ENCODE peak calls at places on chromosomes 11 and 22, in seven cellular contexts. V is A549, E is adrenal gland, B is tibial nerve, R is Peyer's patch, O is IMR-90, K is ovary. F is an unnamed sample.

GRCh38 chr11:66891849-66892660 is 35.2 kb downstream of the LRFN4 start:
- DNase-seq in V (peak; percentile 98), K (no peak), B (no peak), O (peak; percentile 99), E (peak; percentile 96), R (peak; percentile 59), F (peak; percentile 63)

GRCh38 chr11:101584129-101584515 is 315 bp upstream of the TRPC6 start:
- DNase-seq in V (no peak), B (no peak), K (no peak), O (no peak), E (no peak), R (no peak), F (no peak)

GRCh38 chr11:113446112-113446511 is 29.1 kb downstream of the DRD2 start:
- DNase-seq in B (no peak), V (no peak), R (no peak), K (no peak), O (no peak), E (no peak), F (no peak)

GRCh38 chr11:77079666-77080065 is 12.9 kb downstream of the CAPN5 start:
- DNase-seq in R (no peak), V (no peak), E (no peak), B (no peak), K (no peak), O (no peak), F (no peak)

GRCh38 chr11:29022676-29023075 is 914.5 kb downstream of the METTL15 start:
- DNase-seq in B (no peak), V (no peak), O (no peak), E (no peak), K (no peak), R (no peak), F (no peak)

GRCh38 chr22:37343863-37344734 is 61.8 kb downstream of the CYTH4 start:
- DNase-seq in V (no peak), E (no peak), O (no peak), R (no peak), B (no peak), K (peak; percentile 33), F (no peak)

GRCh38 chr11:95715777-95716241 is 73.8 kb downstream of the FAM76B start:
- DNase-seq in K (no peak), V (no peak), E (no peak), B (no peak), O (no peak), R (no peak), F (no peak)

GRCh38 chr11:74138021-74138420 is 32.8 kb downstream of the C2CD3 start:
- DNase-seq in O (peak; percentile 78), E (no peak), K (no peak), B (no peak), R (no peak), V (peak; percentile 68), F (no peak)

GRCh38 chr11:69534166-69534530 is 52.7 kb downstream of the LINC01488 start:
- DNase-seq in K (no peak), V (no peak), R (peak; percentile 45), E (no peak), B (no peak), O (no peak), F (peak; percentile 40)

GRCh38 chr11:44572884-44573283 is 7.4 kb downstream of the CD82 start:
- DNase-seq in O (no peak), K (no peak), R (peak; percentile 50), E (no peak), V (no peak), B (no peak), F (peak; percentile 79)

GRCh38 chr11:35289821-35290220 is 129.5 kb downstream of the SLC1A2 start:
- DNase-seq in B (no peak), O (peak; percentile 60), V (no peak), K (no peak), E (no peak), R (no peak), F (no peak)

GRCh38 chr11:87529486-87529885 is 491.8 kb downstream of the TMEM135 start:
- DNase-seq in B (no peak), E (no peak), V (no peak), K (no peak), O (no peak), R (no peak), F (no peak)

GRCh38 chr11:44855138-44855849 is 95.4 kb downstream of the TP53I11 start:
- DNase-seq in E (peak; percentile 21), V (no peak), B (no peak), R (no peak), K (no peak), O (peak; percentile 30), F (no peak)

GRCh38 chr11:108994887-108995286 is 330.0 kb downstream of the DDX10 start:
- DNase-seq in E (no peak), R (no peak), O (no peak), V (no peak), K (no peak), B (no peak), F (no peak)

DNA sequence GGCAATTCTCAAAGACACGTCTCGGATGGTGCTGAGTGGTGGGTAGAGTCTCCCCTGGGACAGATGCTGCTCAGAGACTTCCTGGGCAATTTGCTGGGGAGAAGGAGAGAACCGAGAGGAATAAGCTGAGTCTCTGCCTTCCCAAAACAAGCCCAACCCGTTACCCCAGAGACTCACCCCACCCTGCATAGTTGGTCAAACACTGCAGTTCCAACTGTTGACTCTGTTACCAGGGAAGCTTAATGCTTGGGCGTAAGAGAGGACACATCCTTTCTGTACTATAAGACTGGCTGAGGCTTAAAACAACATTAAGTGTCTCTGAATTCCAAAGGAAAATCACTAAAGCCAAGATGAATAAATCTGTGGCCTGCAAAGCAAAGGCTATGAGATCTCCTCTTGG is 68.1 kb downstream of the CCDC81 start:
- DNase-seq in E (no peak), K (no peak), V (no peak), O (no peak), R (no peak), B (no peak), F (no peak)
- H3K4me1 ChIP-seq in E (no peaks in the 10 kb centered on the region), K (no peaks in the 10 kb centered on the region), V (peaks cover 16% of the 10 kb centered on the region), O (peaks cover 10% of the 10 kb centered on the region), R (no peaks in the 10 kb centered on the region), B (peaks cover 15% of the 10 kb centered on the region), F (no peaks in the 10 kb centered on the region)

DNA sequence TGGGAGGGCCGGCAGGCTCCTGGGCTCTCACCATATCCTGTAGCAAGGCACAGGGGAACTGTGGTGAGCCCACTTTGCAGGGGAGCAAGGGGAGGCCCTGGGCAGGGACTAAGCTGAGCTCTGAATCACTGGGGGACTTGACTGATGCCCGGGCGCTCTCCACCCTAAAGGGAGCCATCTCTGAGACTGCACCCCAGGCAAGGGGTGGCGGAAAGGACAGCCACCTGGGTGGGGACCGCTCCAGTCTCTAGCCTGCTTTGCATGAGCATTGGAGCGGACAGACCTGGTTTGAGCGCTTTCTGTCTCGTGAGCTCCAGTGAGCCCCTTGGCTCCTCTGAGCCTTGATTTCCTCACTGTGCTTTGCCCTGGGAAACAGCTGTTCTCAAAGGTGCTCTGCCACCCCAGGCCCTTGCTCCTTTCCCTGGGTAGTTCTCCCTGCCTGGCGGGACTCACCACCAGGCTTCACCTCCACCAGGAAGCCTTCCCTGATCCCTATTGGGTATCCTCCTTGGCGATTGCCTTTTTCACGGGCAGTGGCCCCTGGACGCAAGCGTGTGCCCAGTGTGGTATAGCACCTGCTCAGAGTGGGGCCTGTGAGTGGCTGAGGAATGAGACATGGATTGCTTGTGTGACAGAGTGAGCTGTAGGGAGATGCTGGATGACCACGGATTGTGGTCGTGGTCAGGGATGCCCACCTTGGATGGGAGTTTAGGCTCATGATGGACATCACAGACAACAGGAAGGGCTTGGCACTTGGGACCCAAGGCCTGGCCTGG is 24.4 kb downstream of the PARVG start:
- DNase-seq in R (no peak), K (peak; percentile 8), V (no peak), E (no peak), O (no peak), B (no peak), F (no peak)
- TF ChIP-seq POLR2A in R (no peak), K (no peak), V (no peak), E (no peak), O (no peak), B (no peak), F (no peak)

DNA sequence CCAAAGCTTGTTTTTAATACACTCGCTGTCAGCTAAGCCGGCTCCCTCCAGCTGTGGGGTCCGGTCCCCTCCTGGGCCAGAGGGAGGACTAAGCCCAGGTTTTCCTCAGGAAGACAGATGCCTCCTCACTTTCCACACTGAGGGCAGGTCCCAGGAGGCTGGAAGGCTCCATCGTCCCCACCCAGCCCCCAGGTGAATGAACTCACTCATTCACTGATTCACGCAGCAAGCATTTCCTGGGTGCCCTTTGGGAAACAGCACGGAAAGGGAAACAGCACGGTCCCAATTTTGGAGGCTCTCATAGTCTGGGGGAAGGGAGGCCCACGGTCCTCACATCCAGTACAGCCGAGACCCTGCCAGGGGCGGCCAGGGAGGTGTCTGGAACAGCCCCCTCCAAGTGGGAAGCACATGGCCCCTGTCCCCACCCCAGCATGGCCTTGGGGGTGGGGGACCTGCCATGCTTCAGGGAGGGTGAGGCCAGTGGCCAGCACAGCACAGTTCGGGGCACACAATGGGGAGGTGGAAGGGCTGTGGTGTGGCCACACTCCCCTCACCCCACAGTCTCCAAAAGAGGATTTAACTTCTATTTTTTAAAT is 9.3 kb upstream of the TH start:
- DNase-seq in E (no peak), R (no peak), K (no peak), B (no peak), V (no peak), O (no peak), F (no peak)
- H3K4me1 ChIP-seq in E (no peaks in the 10 kb centered on the region), R (no peaks in the 10 kb centered on the region), K (no peaks in the 10 kb centered on the region), B (no peaks in the 10 kb centered on the region), V (peaks cover 24% of the 10 kb centered on the region), O (no peaks in the 10 kb centered on the region), F (peaks cover 9% of the 10 kb centered on the region)

GRCh38 chr22:46053563-46054090 is 76.7 kb upstream of the WNT7B start:
- DNase-seq in O (peak; percentile 38), E (peak; percentile 78), B (peak; percentile 71), K (peak; percentile 86), V (no peak), R (peak; percentile 90), F (peak; percentile 84)

GRCh38 chr22:46051646-46052045 is 74.7 kb upstream of the WNT7B start:
- DNase-seq in E (peak; percentile 0), B (peak; percentile 9), O (no peak), V (no peak), K (peak; percentile 23), R (no peak), F (no peak)

GRCh38 chr22:46054091-46054877 is 77.3 kb upstream of the WNT7B start:
- DNase-seq in E (peak; percentile 81), K (peak; percentile 87), O (peak; percentile 45), R (peak; percentile 77), B (peak; percentile 58), V (no peak), F (peak; percentile 72)

GRCh38 chr22:46052331-46052771 is 75.4 kb upstream of the WNT7B start:
- DNase-seq in E (peak; percentile 16), V (no peak), R (no peak), O (no peak), K (peak; percentile 66), B (peak; percentile 11), F (peak; percentile 19)

DNA sequence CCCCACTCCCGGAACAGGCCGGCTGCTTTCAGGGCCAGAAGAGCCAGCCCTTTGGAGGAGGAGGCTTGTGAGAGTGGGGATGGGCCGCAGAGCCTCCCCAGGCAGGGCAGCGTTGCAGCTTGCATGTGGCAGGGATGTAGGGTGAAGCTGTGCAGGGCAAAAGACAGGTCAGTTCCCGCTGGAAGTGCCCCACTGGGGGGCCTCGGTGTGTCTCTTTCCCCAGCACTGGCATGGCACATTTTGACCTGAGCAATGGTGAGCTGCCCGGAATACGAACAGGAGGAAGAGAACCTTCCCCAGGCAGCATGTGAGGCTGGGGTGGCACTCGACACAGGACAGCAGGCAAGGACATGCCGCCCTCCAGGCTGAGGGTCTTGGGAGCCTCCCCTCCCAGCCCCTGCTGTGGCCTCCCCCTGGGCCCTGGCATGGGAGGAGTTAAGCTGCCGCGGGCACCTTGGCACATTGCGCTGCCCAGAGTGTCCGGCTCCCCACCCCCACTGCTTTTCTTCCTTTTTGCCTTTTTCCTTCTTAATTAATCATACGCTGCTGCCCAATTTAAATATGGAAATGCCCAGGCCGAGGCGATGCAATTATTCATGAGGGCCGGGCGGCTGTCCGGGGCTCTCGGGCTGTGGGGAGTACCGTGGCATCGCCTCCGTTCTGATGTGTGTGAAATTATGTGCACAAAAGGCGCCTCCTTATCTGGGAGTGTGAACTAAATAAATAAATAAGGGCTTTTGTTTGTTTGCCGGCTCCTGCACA is 76.0 kb upstream of the WNT7B start:
- DNase-seq in B (peak; percentile 20), O (no peak), R (peak; percentile 60), K (peak; percentile 61), V (no peak), E (peak; percentile 73), F (peak; percentile 86)
- TF ChIP-seq POLR2A in B (no peak), O (no peak), R (no peak), K (no peak), V (no peak), E (no peak), F (no peak)

F was measured in body of pancreas.